ENCODE peak calls at places on chromosomes 12 and 14, in six cellular contexts. O is psoas muscle, H is frontal cortex, P is WTC11, X is fibroblast of pulmonary artery, F is SK-N-SH. W is an unnamed sample.

GRCh38 chr14:102819790-102820330 is 42.6 kb downstream of the TRAF3 start:
- DNase-seq in O (no peak), H (no peak), P (no peak), X (peak), F (no peak), W (peak)

GRCh38 chr14:89544636-89545301 is 127.7 kb upstream of the FOXN3 start:
- DNase-seq in O (no peak), H (no peak), P (no peak), X (peak), F (no peak), W (peak)

GRCh38 chr12:70960484-70960883 is 39.9 kb upstream of the PTPRR start:
- DNase-seq in O (no peak), H (no peak), P (no peak), X (no peak), F (no peak), W (no peak)

GRCh38 chr14:101075025-101075800 is 171.7 kb upstream of the RTL1 start:
- DNase-seq in O (no peak), H (no peak), P (peak), X (no peak), F (no peak), W (no peak)

GRCh38 chr12:55694651-55695050 is 13.1 kb downstream of the ITGA7 start:
- DNase-seq in O (no peak), H (no peak), P (no peak), X (no peak), F (no peak), W (no peak)

GRCh38 chr14:24238123-24238522 is 4.3 kb downstream of the TINF2 start:
- DNase-seq in O (no peak), H (no peak), P (no peak), X (no peak), F (no peak), W (no peak)

GRCh38 chr14:96042218-96042930 is 3.2 kb downstream of the C14orf132 start:
- DNase-seq in O (no peak), H (no peak), P (no peak), X (peak), F (no peak), W (peak)

GRCh38 chr12:73731658-73732057 is 806.0 kb upstream of the ATXN7L3B start:
- DNase-seq in O (no peak), H (no peak), P (no peak), X (no peak), F (no peak), W (peak)

GRCh38 chr12:119334459-119335170 is at the start of gene CCDC60:
- DNase-seq in O (no peak), H (no peak), P (peak), X (no peak), F (no peak), W (no peak)

GRCh38 chr12:4137441-4137840 is 136.1 kb upstream of the CCND2 start:
- DNase-seq in O (no peak), H (no peak), P (no peak), X (no peak), F (no peak), W (no peak)

GRCh38 chr14:64232095-64232830 is 61.9 kb downstream of the ESR2 start:
- DNase-seq in O (peak), H (no peak), P (no peak), X (peak), F (no peak), W (peak)

W was measured in choroid plexus epithelial cell.